ENCODE peak calls at places on chromosomes 13 and 19, in nine cellular contexts. A, M, L, I, D, E, G, X and Y are unnamed samples.

GRCh38 chr13:50387124-50387581 is 371.9 kb downstream of the KCNRG start:
- DNase-seq in I (no peak), L (peak; percentile 77), A (peak; percentile 34), E (no peak), M (peak; percentile 77), X (peak; percentile 16), D (peak; percentile 80), G (no peak), Y (peak; percentile 25)

GRCh38 chr19:50458396-50459066 is 17.8 kb upstream of the EMC10 start:
- DNase-seq in A (no peak), D (no peak), X (no peak), M (no peak), I (no peak), L (no peak), E (no peak), G (no peak), Y (no peak)

GRCh38 chr13:50357586-50358118 is 342.4 kb downstream of the KCNRG start:
- DNase-seq in M (no peak), E (peak; percentile 79), L (peak; percentile 34), D (peak; percentile 96), X (no peak), A (peak; percentile 79), G (peak; percentile 50), I (no peak), Y (no peak)

GRCh38 chr13:107438251-107438650 is 777.1 kb downstream of the LIG4 start:
- DNase-seq in I (no peak), X (no peak), L (no peak), A (no peak), M (no peak), D (no peak), G (no peak), E (no peak), Y (no peak)

GRCh38 chr13:20843177-20843576 is 59.4 kb downstream of the XPO4 start:
- DNase-seq in D (peak; percentile 57), E (no peak), A (no peak), I (no peak), G (no peak), X (no peak), L (peak; percentile 35), M (no peak), Y (no peak)

GRCh38 chr19:55156202-55157063 is 1.1 kb downstream of the TNNI3 start:
- DNase-seq in M (no peak), D (peak; percentile 25), A (peak; percentile 59), X (no peak), I (no peak), L (peak; percentile 83), E (peak; percentile 80), G (no peak), Y (no peak)

GRCh38 chr19:46383171-46383815 is 30.1 kb downstream of the CCDC8 start:
- DNase-seq in M (peak; percentile 53), E (no peak), A (peak; percentile 3), I (no peak), L (no peak), G (no peak), X (no peak), D (no peak), Y (no peak)

GRCh38 chr19:8451377-8451776 is 6.6 kb downstream of the HNRNPM start:
- DNase-seq in A (no peak), D (no peak), X (no peak), E (no peak), M (no peak), G (no peak), I (no peak), L (no peak), Y (no peak)

GRCh38 chr19:48752511-48753365 is at the start of gene FUT1:
- DNase-seq in X (no peak), G (no peak), D (peak; percentile 40), I (no peak), M (peak; percentile 89), E (peak; percentile 60), A (peak; percentile 94), L (peak; percentile 79), Y (peak; percentile 32)

GRCh38 chr19:45098521-45099464 is 5.8 kb downstream of the PPP1R37 start:
- DNase-seq in I (peak; percentile 49), A (no peak), E (peak; percentile 76), M (no peak), X (no peak), L (peak; percentile 53), D (peak; percentile 59), G (no peak), Y (no peak)

GRCh38 chr19:33395561-33396550 is 22.3 kb downstream of the CEBPG start:
- DNase-seq in I (peak; percentile 76), E (no peak), L (peak; percentile 62), A (no peak), D (peak; percentile 49), X (no peak), G (no peak), M (peak; percentile 72), Y (no peak)

GRCh38 chr13:21079761-21080730 is 18.7 kb upstream of the LATS2 start:
- DNase-seq in I (no peak), M (no peak), D (peak; percentile 96), A (peak; percentile 31), E (no peak), L (no peak), G (peak; percentile 43), X (no peak), Y (no peak)

GRCh38 chr19:29812080-29812880 is 489 bp downstream of the CCNE1 start:
- DNase-seq in A (peak; percentile 32), I (peak; percentile 60), L (peak; percentile 45), E (peak; percentile 43), X (no peak), G (no peak), D (no peak), M (peak; percentile 89), Y (no peak)

GRCh38 chr19:16234552-16235445 is 37.1 kb downstream of the AP1M1 start:
- DNase-seq in I (no peak), A (no peak), X (no peak), D (no peak), L (peak; percentile 21), M (peak; percentile 67), G (no peak), E (no peak), Y (no peak)

GRCh38 chr19:632228-633067 is 889 bp downstream of the POLRMT start:
- DNase-seq in D (peak; percentile 62), I (no peak), A (no peak), X (no peak), G (no peak), L (no peak), M (no peak), E (peak; percentile 77), Y (peak; percentile 49)

GRCh38 chr19:40739030-40739839 is 11.0 kb downstream of the ACTMAP start:
- DNase-seq in A (no peak), I (no peak), M (no peak), D (no peak), X (no peak), E (no peak), G (no peak), L (no peak), Y (no peak)
- H3K27ac ChIP-seq in A (no peak overlapping the region), I (no peak overlapping the region), M (no peak overlapping the region), D (peak overlapping the region; percentile 53), X (no peak overlapping the region), E (no peak overlapping the region), G (no peak overlapping the region), L (no peak overlapping the region), Y (no peak overlapping the region)

GRCh38 chr13:112905086-112905485 is 63.9 kb upstream of the MCF2L start:
- DNase-seq in E (no peak), G (no peak), M (no peak), X (no peak), L (no peak), I (no peak), D (no peak), A (no peak), Y (no peak)
- H3K27me3 ChIP-seq in E (no peaks in the 10 kb centered on the region), G (peaks cover 49% of the 10 kb centered on the region), M (no peaks in the 10 kb centered on the region), X (no peaks in the 10 kb centered on the region), L (peaks cover 9% of the 10 kb centered on the region), I (no peaks in the 10 kb centered on the region), D (peaks cover 7% of the 10 kb centered on the region), A (no peaks in the 10 kb centered on the region), Y (no peaks in the 10 kb centered on the region)

GRCh38 chr13:33510350-33510749 is 224.8 kb upstream of the STARD13 start:
- DNase-seq in L (no peak), A (no peak), X (no peak), M (no peak), I (no peak), D (no peak), G (no peak), E (no peak), Y (no peak)
- H3K4me3 ChIP-seq in L (no peak overlapping the region), A (no peak overlapping the region), X (no peak overlapping the region), M (no peak overlapping the region), I (no peak overlapping the region), D (no peak overlapping the region), G (no peak overlapping the region), E (no peak overlapping the region), Y (no peak overlapping the region)

GRCh38 chr13:106373304-106373988 is 162.0 kb downstream of the EFNB2 start:
- DNase-seq in D (peak; percentile 20), G (no peak), E (no peak), A (no peak), M (no peak), I (no peak), L (no peak), X (no peak), Y (no peak)

GRCh38 chr13:106374631-106375030 is 160.8 kb downstream of the EFNB2 start:
- DNase-seq in E (no peak), M (no peak), X (no peak), A (no peak), I (no peak), D (no peak), L (no peak), G (no peak), Y (no peak)

GRCh38 chr13:106373989-106374572 is 161.4 kb downstream of the EFNB2 start:
- DNase-seq in M (no peak), G (no peak), L (no peak), E (no peak), X (no peak), I (no peak), A (no peak), D (peak; percentile 78), Y (no peak)

GRCh38 chr13:106371024-106371423 is 164.4 kb downstream of the EFNB2 start:
- DNase-seq in X (no peak), D (no peak), G (no peak), M (no peak), E (no peak), L (no peak), A (no peak), I (no peak), Y (no peak)

GRCh38 chr13:106372199-106373160 is 163.0 kb downstream of the EFNB2 start:
- DNase-seq in I (no peak), M (no peak), L (no peak), A (no peak), E (no peak), G (no peak), D (peak; percentile 89), X (no peak), Y (no peak)
- H3K27ac ChIP-seq in I (no peak overlapping the region), M (no peak overlapping the region), L (no peak overlapping the region), A (no peak overlapping the region), E (no peak overlapping the region), G (no peak overlapping the region), D (no peak overlapping the region), X (no peak overlapping the region), Y (no peak overlapping the region)